ENCODE peak calls at places on chromosomes 2 and 18, in six cellular contexts. E is SHP77, Z is endothelial cell, Q is kidney, J is activated T-cell treated with anti-CD3 and anti-CD28 coated beads for 24 hours, G is NCI-H748 treated with DMSO at 0.1 percent for 48 hours. A is an unnamed sample.
A peak's percentile ranks its signal among the peaks of the same experiment; 100 is the strongest.

GRCh38 chr18:6365385-6365784 is 49.3 kb downstream of the L3MBTL4 start:
- DNase-seq in E (no peak), Z (no peak), Q (no peak), J (no peak), G (no peak), A (no peak)

GRCh38 chr2:107570876-107571275 is 255.8 kb upstream of the RGPD4 start:
- DNase-seq in E (no peak), Z (no peak), Q (no peak), J (no peak), G (no peak), A (no peak)

GRCh38 chr2:200578778-200579177 is 7.0 kb upstream of the AOX1 start:
- DNase-seq in E (peak; percentile 1), Z (no peak), Q (no peak), J (no peak), G (no peak), A (peak; percentile 39)

GRCh38 chr18:47263828-47264314 is 12.4 kb upstream of the SKOR2 start:
- DNase-seq in E (no peak), Z (no peak), Q (no peak), J (no peak), G (no peak), A (no peak)

GRCh38 chr2:48779019-48779418 is 23.5 kb upstream of the LHCGR start:
- DNase-seq in E (no peak), Z (no peak), Q (no peak), J (no peak), G (no peak), A (no peak)

GRCh38 chr2:2147024-2147900 is 183.8 kb downstream of the MYT1L start:
- DNase-seq in E (no peak), Z (no peak), Q (no peak), J (no peak), G (no peak), A (no peak)

GRCh38 chr2:180983468-180984388 is 3.3 kb downstream of the UBE2E3 start:
- DNase-seq in E (peak; percentile 54), Z (no peak), Q (no peak), J (no peak), G (peak; percentile 65), A (peak; percentile 40)

GRCh38 chr2:171864357-171864985 is 29.6 kb downstream of the SLC25A12 start:
- DNase-seq in E (no peak), Z (peak; percentile 4), Q (no peak), J (no peak), G (no peak), A (no peak)

GRCh38 chr2:62467475-62468321 is 38.3 kb downstream of the TMEM17 start:
- DNase-seq in E (peak; percentile 63), Z (no peak), Q (no peak), J (no peak), G (peak; percentile 13), A (no peak)

GRCh38 chr2:156537147-156537546 is 101.0 kb downstream of the GPD2 start:
- DNase-seq in E (no peak), Z (no peak), Q (no peak), J (no peak), G (no peak), A (no peak)

GRCh38 chr2:54709341-54709809 is 14.1 kb upstream of the EML6 start:
- DNase-seq in E (no peak), Z (no peak), Q (peak; percentile 84), J (no peak), G (no peak), A (no peak)

GRCh38 chr2:153059338-153060052 is 341.1 kb downstream of the ARL6IP6 start:
- DNase-seq in E (no peak), Z (peak; percentile 16), Q (no peak), J (no peak), G (no peak), A (no peak)

GRCh38 chr18:10149768-10150556 is 236.1 kb downstream of the VAPA start:
- DNase-seq in E (no peak), Z (no peak), Q (no peak), J (no peak), G (no peak), A (no peak)